ENCODE peak calls at places on chromosomes 5 and 9, in nine cellular contexts. C, E, Q, O, I, H, B, A and J are unnamed samples. For H3K36me3, the result is how much of the 10 kb centered on the place peaks cover.

GRCh38 chr9:21027295-21027694 is 4.1 kb downstream of the HACD4 start:
- DNase-seq in O (no peak), H (no peak), E (no peak), C (no peak), Q (no peak), I (no peak), A (no peak), B (no peak), J (no peak)

GRCh38 chr5:74382864-74383618 is 257.5 kb downstream of the ENC1 start:
- DNase-seq in H (no peak), I (no peak), O (peak), E (no peak), Q (no peak), B (no peak), C (no peak), A (no peak), J (peak)

GRCh38 chr5:68303754-68304420 is 88.3 kb downstream of the PIK3R1 start:
- DNase-seq in Q (no peak), A (no peak), C (no peak), I (no peak), H (no peak), O (no peak), E (no peak), B (no peak), J (no peak)

GRCh38 chr9:68462004-68462775 is 78.5 kb downstream of the TMEM252 start:
- DNase-seq in Q (no peak), B (no peak), I (no peak), C (no peak), E (no peak), H (no peak), A (no peak), O (no peak), J (no peak)

GRCh38 chr5:111461934-111462333 is 50.4 kb downstream of the STARD4 start:
- DNase-seq in O (no peak), A (peak), C (no peak), B (no peak), I (no peak), Q (no peak), H (no peak), E (no peak), J (no peak)

GRCh38 chr9:13020706-13021105 is 245.9 kb downstream of the LURAP1L start:
- DNase-seq in E (no peak), O (no peak), H (no peak), Q (no peak), A (no peak), I (no peak), B (no peak), C (no peak), J (no peak)

GRCh38 chr5:34751807-34752736 is 86.9 kb upstream of the TTC23L start:
- DNase-seq in E (no peak), B (no peak), I (no peak), H (no peak), Q (no peak), C (no peak), A (no peak), O (no peak), J (no peak)

GRCh38 chr5:111535879-111536549 is 23.7 kb upstream of the STARD4 start:
- DNase-seq in I (no peak), B (no peak), Q (no peak), H (no peak), O (no peak), C (no peak), A (no peak), E (no peak), J (no peak)

GRCh38 chr9:33913541-33913940 is 96.6 kb downstream of the UBE2R2 start:
- DNase-seq in Q (no peak), A (no peak), B (no peak), O (no peak), I (no peak), H (no peak), C (no peak), E (no peak), J (no peak)

GRCh38 chr9:33917036-33917435 is 100.1 kb downstream of the UBE2R2 start:
- DNase-seq in I (no peak), Q (no peak), C (no peak), B (no peak), H (no peak), A (no peak), E (no peak), O (no peak), J (no peak)

GRCh38 chr9:33919276-33919897 is 102.4 kb downstream of the UBE2R2 start:
- DNase-seq in A (no peak), Q (no peak), C (no peak), H (no peak), O (no peak), I (no peak), B (no peak), E (no peak), J (no peak)

DNA sequence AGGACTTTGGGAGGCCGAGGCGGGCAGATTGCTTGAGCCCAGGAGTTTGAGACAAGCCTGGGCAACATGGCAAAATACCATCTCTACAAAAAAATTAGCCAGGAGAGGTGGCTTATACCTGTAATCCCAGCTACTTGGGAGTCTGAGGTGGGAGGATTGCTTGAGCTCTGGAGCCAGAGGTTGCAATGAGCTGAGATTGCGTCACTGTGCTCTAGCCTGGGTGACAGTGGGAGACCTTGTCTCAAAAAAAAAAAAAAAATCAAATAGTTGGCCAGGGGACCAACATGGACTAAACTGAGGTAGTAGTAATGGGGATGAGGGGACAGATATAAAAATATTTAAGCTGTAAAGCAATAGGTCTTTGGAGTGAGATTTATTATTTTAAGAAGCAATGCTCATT is 97.9 kb downstream of the UBE2R2 start:
- DNase-seq in Q (no peak), E (no peak), O (no peak), A (no peak), C (no peak), I (no peak), B (no peak), H (no peak), J (no peak)
- H3K36me3 ChIP-seq in Q (half or more), E (under half), O (under half), A (half or more), C (under half), I (under half), B (half or more), H (under half), J (under half)

GRCh38 chr9:92655366-92655765 is 14.6 kb downstream of the IPPK start:
- DNase-seq in O (no peak), H (no peak), I (no peak), A (no peak), C (no peak), B (no peak), E (no peak), Q (no peak), J (no peak)
- H3K27ac ChIP-seq in O (peak), H (no peak), I (no peak), A (no peak), C (no peak), B (no peak), E (no peak), Q (peak), J (no peak)

GRCh38 chr9:87704342-87704741 is 21.6 kb upstream of the CTSL start:
- DNase-seq in O (no peak), C (no peak), A (no peak), Q (no peak), H (no peak), I (no peak), B (no peak), E (no peak), J (no peak)
- H3K36me3 ChIP-seq in O (under half), C (under half), A (under half), Q (under half), H (under half), I (under half), B (half or more), E (under half), J (under half)

GRCh38 chr9:129596541-129597328 is 24.2 kb downstream of the C9orf50 start:
- DNase-seq in H (no peak), I (peak), O (no peak), Q (no peak), C (no peak), A (no peak), E (peak), B (peak), J (peak)

GRCh38 chr9:129597355-129598088 is 23.4 kb downstream of the C9orf50 start:
- DNase-seq in C (no peak), Q (no peak), O (peak), I (peak), E (peak), A (no peak), H (no peak), B (peak), J (peak)

GRCh38 chr9:129595323-129595741 is 25.6 kb downstream of the C9orf50 start:
- DNase-seq in Q (no peak), O (no peak), B (no peak), E (no peak), A (no peak), H (no peak), C (no peak), I (no peak), J (no peak)

GRCh38 chr9:129594632-129595031 is 26.3 kb downstream of the C9orf50 start:
- DNase-seq in I (no peak), B (no peak), H (no peak), A (no peak), E (no peak), Q (no peak), O (no peak), C (no peak), J (no peak)

GRCh38 chr9:129595903-129596540 is 24.9 kb downstream of the C9orf50 start:
- DNase-seq in I (no peak), O (no peak), Q (no peak), C (no peak), H (no peak), A (no peak), B (no peak), E (no peak), J (no peak)
- H3K27ac ChIP-seq in I (no peak), O (no peak), Q (peak), C (no peak), H (no peak), A (no peak), B (peak), E (peak), J (peak)

DNA sequence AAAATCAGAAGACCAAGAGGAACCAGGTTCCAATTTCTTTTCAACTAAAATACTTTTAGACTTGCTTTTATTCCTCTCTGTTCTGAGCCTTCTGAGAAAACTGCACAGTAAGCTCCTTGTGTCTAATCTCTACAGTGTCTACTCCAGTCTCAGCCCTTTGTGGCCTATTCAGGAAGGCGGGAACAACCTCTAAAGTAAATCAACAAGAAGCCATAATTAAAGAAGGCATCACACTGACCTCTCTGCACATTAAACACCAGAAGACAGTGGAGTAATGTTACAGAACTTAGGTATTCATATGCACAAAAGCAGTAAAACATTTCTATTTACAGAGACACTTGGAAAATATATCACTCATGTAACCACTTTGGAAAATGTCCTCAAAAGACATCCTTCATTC is 14.9 kb downstream of the XPA start:
- DNase-seq in A (no peak), H (no peak), I (no peak), O (no peak), Q (no peak), E (no peak), B (no peak), C (no peak), J (no peak)
- H3K36me3 ChIP-seq in A (half or more), H (under half), I (under half), O (under half), Q (half or more), E (under half), B (half or more), C (under half), J (half or more)

GRCh38 chr5:173029499-173029921 is 26.6 kb upstream of the CREBRF start:
- DNase-seq in O (no peak), H (no peak), Q (no peak), E (no peak), A (peak), I (no peak), B (no peak), C (no peak), J (no peak)

GRCh38 chr5:173032730-173033129 is 23.4 kb upstream of the CREBRF start:
- DNase-seq in O (no peak), Q (no peak), A (no peak), E (no peak), H (no peak), I (no peak), C (no peak), B (no peak), J (no peak)

GRCh38 chr5:173025651-173026050 is 30.5 kb upstream of the CREBRF start:
- DNase-seq in E (no peak), I (no peak), A (no peak), Q (no peak), H (no peak), O (no peak), B (no peak), C (no peak), J (no peak)

GRCh38 chr5:173027905-173028304 is 28.2 kb upstream of the CREBRF start:
- DNase-seq in O (no peak), Q (no peak), C (no peak), E (no peak), B (no peak), H (no peak), I (no peak), A (no peak), J (no peak)

DNA sequence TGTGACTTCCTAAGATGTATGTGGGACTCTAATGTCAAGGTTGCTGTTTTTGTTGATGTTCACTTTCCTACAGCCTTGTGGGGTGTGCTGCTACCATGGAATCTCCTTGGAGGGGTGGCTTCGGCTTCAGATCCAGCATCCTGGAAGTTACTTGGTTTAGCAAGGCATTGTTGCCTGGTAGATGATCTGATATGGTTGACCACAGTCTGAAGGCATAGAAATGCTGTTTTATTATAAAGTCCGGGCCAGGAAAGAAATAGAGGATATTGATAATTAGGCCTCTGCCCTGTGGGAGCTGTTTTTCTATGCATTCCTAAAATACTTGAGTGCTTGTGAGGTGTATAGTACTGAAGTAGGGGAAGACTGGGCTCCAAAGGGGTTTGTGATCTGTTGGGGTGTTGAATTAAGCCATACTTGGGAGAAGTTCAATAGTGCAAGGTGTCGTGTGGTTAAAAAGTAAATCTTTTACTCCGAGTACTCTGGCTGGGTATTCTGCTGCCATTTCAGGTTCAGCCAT is 27.3 kb upstream of the CREBRF start:
- DNase-seq in E (no peak), Q (no peak), H (no peak), C (no peak), I (no peak), A (no peak), B (no peak), O (no peak), J (no peak)
- H3K27ac ChIP-seq in E (peak), Q (peak), H (peak), C (no peak), I (peak), A (peak), B (peak), O (no peak), J (peak)

GRCh38 chr5:83055166-83055565 is 22.0 kb downstream of the TMEM167A start:
- DNase-seq in H (no peak), E (no peak), I (no peak), Q (no peak), O (no peak), A (no peak), C (no peak), B (no peak), J (no peak)
- H3K36me3 ChIP-seq in H (under half), E (under half), I (under half), Q (under half), O (under half), A (half or more), C (under half), B (under half), J (under half)

GRCh38 chr9:131608469-131609115 is 63.3 kb downstream of the PRRT1B start:
- DNase-seq in C (no peak), B (peak), I (peak), O (peak), E (peak), A (no peak), H (no peak), Q (no peak), J (peak)

GRCh38 chr9:131606896-131607567 is 61.7 kb downstream of the PRRT1B start:
- DNase-seq in C (no peak), Q (no peak), E (no peak), B (no peak), H (no peak), A (no peak), I (no peak), O (no peak), J (no peak)

GRCh38 chr9:131605770-131606590 is 60.7 kb downstream of the PRRT1B start:
- DNase-seq in C (no peak), B (no peak), Q (no peak), E (no peak), A (no peak), O (no peak), I (no peak), H (no peak), J (no peak)

GRCh38 chr9:131609116-131609830 is 64.0 kb downstream of the PRRT1B start:
- DNase-seq in Q (no peak), H (no peak), I (no peak), B (no peak), C (no peak), E (peak), O (peak), A (no peak), J (peak)

DNA sequence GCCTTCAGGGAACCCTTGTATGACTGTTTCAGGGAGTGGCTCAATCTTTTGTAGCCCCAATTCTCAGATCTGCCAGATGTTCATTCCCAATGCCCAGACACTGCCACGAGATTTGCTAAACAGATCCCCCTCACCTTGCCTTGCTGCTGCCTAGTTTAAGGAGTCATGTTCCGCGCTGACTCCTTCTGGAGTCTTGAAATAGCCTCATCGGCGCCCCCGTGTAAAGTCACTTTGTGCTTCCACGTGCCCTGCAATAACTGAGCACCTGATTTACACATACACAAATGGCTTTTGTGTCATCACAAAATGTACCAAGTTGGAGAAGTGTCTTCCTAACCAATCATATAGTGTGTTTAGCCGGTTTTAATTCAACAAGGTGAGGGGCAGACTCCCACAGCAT is 62.3 kb downstream of the PRRT1B start:
- DNase-seq in B (no peak), C (no peak), O (no peak), A (no peak), E (no peak), H (no peak), Q (no peak), I (no peak), J (no peak)
- H3K27ac ChIP-seq in B (peak), C (no peak), O (no peak), A (no peak), E (peak), H (no peak), Q (peak), I (peak), J (peak)

GRCh38 chr5:177529247-177529901 is 12.6 kb upstream of the DDX41 start:
- DNase-seq in E (no peak), H (no peak), O (no peak), I (no peak), A (no peak), B (no peak), Q (peak), C (no peak), J (no peak)

GRCh38 chr5:177528631-177529030 is 11.9 kb upstream of the DDX41 start:
- DNase-seq in Q (peak), C (no peak), H (no peak), A (no peak), E (no peak), B (no peak), I (no peak), O (no peak), J (no peak)

GRCh38 chr5:177526791-177527190 is 10.0 kb upstream of the DDX41 start:
- DNase-seq in C (no peak), Q (peak), I (no peak), H (no peak), O (no peak), B (no peak), A (no peak), E (no peak), J (no peak)

GRCh38 chr5:177526191-177526590 is 9.4 kb upstream of the DDX41 start:
- DNase-seq in E (no peak), C (no peak), I (no peak), H (no peak), O (no peak), B (no peak), Q (peak), A (no peak), J (no peak)

DNA sequence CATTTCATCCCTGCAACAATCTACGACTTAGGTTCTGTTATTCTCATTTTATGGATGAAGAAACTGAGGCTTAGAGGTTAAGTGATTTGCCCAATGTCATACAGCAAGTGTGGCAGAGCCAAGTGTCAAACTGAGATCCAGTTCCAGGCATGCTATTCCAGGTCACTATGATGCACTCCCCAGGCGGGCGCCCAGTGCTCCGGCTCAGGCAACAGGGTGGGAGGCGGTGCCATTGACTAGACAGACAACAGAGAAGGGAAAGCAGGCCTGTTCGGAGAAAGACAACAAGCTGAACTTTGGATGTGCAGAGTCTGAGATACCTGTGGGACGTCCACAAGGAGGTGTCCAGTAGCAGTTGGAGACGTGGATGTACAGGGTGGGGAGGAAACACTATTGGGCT is 10.8 kb upstream of the DDX41 start:
- DNase-seq in A (no peak), O (no peak), B (no peak), Q (peak), C (no peak), H (no peak), I (no peak), E (no peak), J (no peak)
- H3K36me3 ChIP-seq in A (half or more), O (under half), B (half or more), Q (half or more), C (under half), H (half or more), I (under half), E (under half), J (half or more)

GRCh38 chr5:88836195-88836838 is 46.7 kb downstream of the MEF2C start:
- DNase-seq in C (no peak), H (no peak), I (no peak), O (peak), A (no peak), E (peak), B (no peak), Q (peak), J (peak)
- H3K27ac ChIP-seq in C (no peak), H (no peak), I (peak), O (no peak), A (no peak), E (peak), B (peak), Q (peak), J (peak)